ENCODE peak calls at places on chromosomes 7 and 10, in five cellular contexts. M is HCT116, Y is HepG2, K is GM12878, X is K562. Z is an unnamed sample.

GRCh38 chr7:17302575-17303142 is 4.2 kb downstream of the AHR start:
- DNase-seq in M (no peak), X (no peak), Y (no peak), K (peak), Z (no peak)

GRCh38 chr10:54800677-54801480 is at the start of gene PCDH15:
- DNase-seq in Y (peak), X (no peak), K (peak), M (no peak), Z (peak)

GRCh38 chr10:61301560-61301959 is 151.6 kb downstream of the TMEM26 start:
- DNase-seq in M (no peak), Y (no peak), X (no peak), K (no peak), Z (no peak)

GRCh38 chr7:44990520-44991023 is 9.4 kb upstream of the CCM2 start:
- DNase-seq in K (no peak), Y (no peak), M (no peak), X (no peak), Z (no peak)

GRCh38 chr10:125363776-125364175 is 203.4 kb upstream of the CTBP2 start:
- DNase-seq in M (no peak), Y (no peak), X (no peak), K (no peak), Z (no peak)

GRCh38 chr7:137834552-137834951 is 12.2 kb downstream of the DGKI start:
- DNase-seq in Y (no peak), M (no peak), X (no peak), K (no peak), Z (no peak)

GRCh38 chr7:81402227-81402626 is 367.6 kb downstream of the HGF start:
- DNase-seq in X (no peak), M (no peak), Y (no peak), K (no peak), Z (no peak)

GRCh38 chr7:79055722-79056415 is 397.6 kb downstream of the MAGI2 start:
- DNase-seq in Y (peak), X (no peak), K (no peak), M (peak), Z (no peak)

GRCh38 chr10:28761084-28761875 is 84.0 kb downstream of the BAMBI start:
- DNase-seq in K (no peak), Y (no peak), X (no peak), M (no peak), Z (no peak)

GRCh38 chr7:73345538-73345937 is 17.6 kb downstream of the FKBP6 start:
- DNase-seq in K (no peak), X (no peak), Y (peak), M (no peak), Z (no peak)

GRCh38 chr7:1176891-1177373 is 16.9 kb upstream of the ZFAND2A start:
- DNase-seq in M (peak), Y (peak), X (peak), K (peak), Z (no peak)

GRCh38 chr10:14875941-14876340 is 2.7 kb upstream of the SUV39H2 start:
- DNase-seq in K (no peak), Y (no peak), X (no peak), M (no peak), Z (no peak)

GRCh38 chr7:74542558-74543117 is 88.9 kb downstream of the GTF2IRD1 start:
- DNase-seq in Y (no peak), M (no peak), K (no peak), X (no peak), Z (no peak)

GRCh38 chr10:124697837-124698559 is 46.2 kb downstream of the FAM53B start:
- DNase-seq in Y (no peak), X (no peak), K (no peak), M (no peak), Z (no peak)

GRCh38 chr7:142872106-142872675 is 13.4 kb downstream of the TRPV6 start:
- DNase-seq in X (no peak), M (no peak), K (no peak), Y (no peak), Z (no peak)

GRCh38 chr7:155337946-155338631 is 40.4 kb downstream of the INSIG1 start:
- DNase-seq in K (no peak), M (no peak), X (no peak), Y (no peak), Z (no peak)

GRCh38 chr7:129052441-129052840 is 2.5 kb downstream of the TNPO3 start:
- DNase-seq in X (no peak), K (no peak), Y (no peak), M (no peak), Z (no peak)

GRCh38 chr7:129053938-129054437 is 923 bp downstream of the TNPO3 start:
- DNase-seq in X (no peak), Y (no peak), K (no peak), M (no peak), Z (no peak)

GRCh38 chr7:129054438-129055293 is at the start of gene TNPO3:
- DNase-seq in M (peak), K (peak), X (peak), Y (peak), Z (peak)

GRCh38 chr7:129055861-129056464 is 1.1 kb upstream of the TNPO3 start:
- DNase-seq in X (peak), Y (no peak), M (no peak), K (no peak), Z (no peak)

DNA sequence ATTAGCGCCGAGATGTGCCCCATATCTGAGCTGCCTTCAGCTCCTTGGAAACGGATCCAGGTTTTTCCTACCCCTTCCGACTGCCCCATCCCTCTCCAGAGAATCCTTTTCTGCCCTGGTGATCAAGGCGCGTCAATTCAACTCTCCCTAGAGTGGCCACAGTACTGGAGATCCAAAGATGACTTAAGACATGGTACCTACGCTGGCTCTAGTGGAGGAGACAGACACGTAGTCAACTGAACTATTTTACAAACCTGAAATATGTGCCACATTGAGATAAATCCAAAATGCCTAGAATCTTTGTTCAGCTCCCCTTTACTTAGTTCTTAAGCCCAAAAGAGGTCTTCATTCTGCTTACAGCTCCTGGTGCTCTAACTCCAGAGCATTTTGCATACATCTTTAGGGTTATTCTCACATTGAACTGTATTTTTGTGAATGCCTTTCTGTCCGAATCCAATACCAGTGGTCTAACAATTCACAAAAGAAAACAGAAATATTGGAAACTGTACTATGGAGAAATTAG is 444 bp upstream of the TNPO3 start:
- DNase-seq in M (no peak), X (no peak), K (no peak), Y (no peak), Z (no peak)
- TF ChIP-seq CEBPB in M (no peak), X (no peak), K (no peak), Y (no peak), Z (no peak)

GRCh38 chr10:101294109-101294508 is 59.9 kb upstream of the BTRC start:
- DNase-seq in M (no peak), X (no peak), Y (no peak), K (no peak), Z (no peak)

GRCh38 chr10:101293007-101293723 is 60.8 kb upstream of the BTRC start:
- DNase-seq in Y (no peak), K (no peak), X (no peak), M (no peak), Z (no peak)

GRCh38 chr10:101292194-101293006 is 61.6 kb upstream of the BTRC start:
- DNase-seq in K (no peak), X (no peak), M (no peak), Y (no peak), Z (peak)

GRCh38 chr10:101297901-101298451 is 56.0 kb upstream of the BTRC start:
- DNase-seq in Y (no peak), M (peak), X (peak), K (no peak), Z (peak)

GRCh38 chr10:101295266-101295665 is 58.7 kb upstream of the BTRC start:
- DNase-seq in Y (no peak), X (no peak), M (no peak), K (no peak), Z (no peak)
- TF ChIP-seq YY1 in Y (no peak), X (no peak), M (no peak), K (no peak), Z (no peak)

GRCh38 chr10:62681211-62681940 is 123.1 kb upstream of the ADO start:
- DNase-seq in X (no peak), K (peak), M (no peak), Y (peak), Z (peak)
- TF ChIP-seq CEBPB in X (no peak), K (peak), M (no peak), Y (peak), Z (no peak)

DNA sequence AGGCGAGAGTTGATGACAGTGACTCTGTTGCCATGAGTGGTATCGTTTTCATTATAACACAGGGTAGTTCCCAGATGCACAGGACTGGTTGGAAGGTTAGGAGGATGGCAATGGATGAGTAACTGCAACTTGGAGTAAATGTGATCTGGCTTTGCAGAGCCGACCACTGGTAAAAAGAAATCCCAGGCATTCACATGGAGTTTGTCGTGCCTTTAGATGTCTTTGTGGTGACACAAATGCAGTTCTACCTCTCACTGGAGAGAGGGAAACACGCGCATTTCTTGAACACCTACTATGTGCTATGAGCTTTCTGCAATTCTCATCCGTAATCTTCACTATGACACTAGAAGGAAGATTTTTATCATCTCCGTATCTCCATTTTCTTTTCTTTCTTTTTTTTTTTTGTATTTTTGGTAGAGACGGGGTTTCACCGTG is 1.7 kb upstream of the MNX1 start:
- DNase-seq in K (no peak), Y (no peak), X (no peak), M (no peak), Z (no peak)
- TF ChIP-seq YY1 in K (no peak), Y (no peak), X (no peak), M (no peak), Z (no peak)

DNA sequence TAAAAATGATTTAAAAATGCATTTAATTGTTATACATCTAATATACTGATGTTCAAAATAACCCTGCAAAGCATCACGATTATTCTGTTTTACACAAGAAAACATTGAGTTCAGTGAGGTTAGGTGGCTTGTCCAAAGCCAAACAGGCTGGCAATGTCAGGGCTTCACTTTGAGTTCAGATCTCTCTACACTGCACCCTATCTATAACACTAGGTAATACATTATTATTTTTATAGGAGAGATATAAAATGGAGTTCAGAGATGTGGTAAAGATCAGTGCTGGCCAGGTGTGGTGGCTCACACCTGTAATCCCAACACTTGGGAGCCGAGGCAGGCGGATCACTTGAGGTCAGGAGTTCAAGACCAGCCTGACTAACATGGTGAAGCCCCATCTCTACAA is 165.9 kb upstream of the MYO3A start:
- DNase-seq in Y (no peak), K (no peak), M (no peak), X (no peak), Z (no peak)
- TF ChIP-seq CEBPB in Y (no peak), K (no peak), M (no peak), X (no peak), Z (no peak)

DNA sequence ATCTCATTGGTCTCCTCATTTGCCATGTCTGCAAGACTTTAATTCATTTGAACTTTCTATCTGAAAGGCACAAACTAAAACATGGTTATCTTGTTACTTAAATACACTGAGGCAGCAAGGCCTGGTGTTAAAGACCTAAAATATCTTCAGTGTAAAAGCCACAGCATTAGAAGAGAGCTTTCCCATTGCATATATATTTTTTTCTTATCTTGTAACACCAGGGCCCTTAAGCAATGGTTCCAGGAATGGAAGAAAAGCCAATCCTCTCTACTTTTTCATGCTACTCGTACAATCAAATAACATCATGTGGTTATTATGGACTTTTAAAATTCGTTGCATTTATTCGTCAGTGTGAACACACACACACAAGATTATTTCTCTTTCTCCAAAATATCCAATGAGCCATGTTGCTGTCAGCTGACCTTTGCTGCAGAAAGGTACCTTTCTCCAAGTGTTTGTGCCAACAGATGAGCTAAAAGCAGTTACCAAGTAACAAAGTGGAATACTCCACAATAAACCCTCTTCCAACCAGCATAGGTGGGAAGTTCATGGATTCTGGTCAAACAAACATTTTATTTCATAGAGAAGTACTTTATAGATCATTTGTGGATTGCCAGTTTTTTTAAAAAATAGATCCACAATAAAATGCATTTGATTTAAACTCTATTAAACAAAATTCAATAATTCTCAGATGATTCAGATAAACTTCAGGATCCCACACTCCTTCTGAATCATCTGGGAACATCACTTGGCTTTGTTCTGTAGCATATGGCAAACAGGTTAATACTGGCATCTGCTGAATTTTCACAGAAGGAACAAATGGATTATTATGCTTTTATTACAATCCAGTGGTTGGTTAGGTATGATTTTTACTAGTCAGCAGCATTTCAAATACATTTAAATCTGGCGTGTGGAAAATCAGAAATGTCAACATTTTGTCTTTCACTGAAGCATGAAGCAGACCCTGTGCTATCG is 63.3 kb upstream of the AGBL3 start:
- DNase-seq in M (no peak), X (peak), K (no peak), Y (no peak), Z (no peak)
- TF ChIP-seq YY1 in M (no peak), X (no peak), K (no peak), Y (no peak), Z (no peak)

DNA sequence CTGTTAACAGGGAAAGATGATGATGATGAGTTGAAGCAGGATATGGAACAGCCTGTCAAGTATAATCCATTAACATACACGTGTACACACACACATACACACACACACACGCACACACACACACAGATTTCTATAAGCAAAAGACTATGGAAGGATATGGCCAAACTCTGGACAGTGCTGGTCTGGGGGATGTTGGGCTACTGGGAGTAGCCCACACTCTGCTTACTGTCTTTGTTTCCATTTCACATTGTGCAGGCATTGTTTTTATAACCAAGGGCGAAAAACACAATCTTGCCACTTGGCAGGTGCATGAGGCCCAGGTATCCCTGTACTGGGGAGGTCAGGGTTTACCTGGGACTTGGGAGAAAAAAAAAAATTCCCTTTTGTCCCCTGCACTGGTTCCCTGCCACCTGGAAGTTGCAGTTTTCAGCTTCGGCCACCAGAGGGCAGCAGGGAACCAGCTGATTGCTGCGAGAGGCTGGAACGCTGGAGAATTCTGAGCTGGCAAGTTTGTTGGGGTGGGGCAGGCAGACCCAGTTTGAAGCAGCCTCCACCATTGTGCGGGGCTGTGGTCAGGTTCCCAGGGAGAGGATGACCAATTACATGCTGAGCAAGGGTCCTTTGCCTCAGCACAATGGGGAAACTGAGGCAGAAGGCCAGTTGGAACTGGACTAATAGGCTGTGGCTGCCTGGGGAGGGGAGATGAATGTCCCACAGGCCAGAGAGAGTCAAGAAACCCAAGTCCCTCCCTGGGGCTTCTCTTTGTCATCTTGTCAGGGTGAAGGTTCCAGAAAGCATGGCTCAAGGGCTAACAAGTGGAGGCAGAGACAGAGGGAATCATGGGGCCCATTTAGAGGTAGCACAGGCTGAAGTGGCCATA is 27.3 kb downstream of the PPIF start:
- DNase-seq in X (peak), M (peak), K (no peak), Y (peak), Z (peak)
- TF ChIP-seq CEBPB in X (no peak), M (no peak), K (no peak), Y (no peak), Z (no peak)

DNA sequence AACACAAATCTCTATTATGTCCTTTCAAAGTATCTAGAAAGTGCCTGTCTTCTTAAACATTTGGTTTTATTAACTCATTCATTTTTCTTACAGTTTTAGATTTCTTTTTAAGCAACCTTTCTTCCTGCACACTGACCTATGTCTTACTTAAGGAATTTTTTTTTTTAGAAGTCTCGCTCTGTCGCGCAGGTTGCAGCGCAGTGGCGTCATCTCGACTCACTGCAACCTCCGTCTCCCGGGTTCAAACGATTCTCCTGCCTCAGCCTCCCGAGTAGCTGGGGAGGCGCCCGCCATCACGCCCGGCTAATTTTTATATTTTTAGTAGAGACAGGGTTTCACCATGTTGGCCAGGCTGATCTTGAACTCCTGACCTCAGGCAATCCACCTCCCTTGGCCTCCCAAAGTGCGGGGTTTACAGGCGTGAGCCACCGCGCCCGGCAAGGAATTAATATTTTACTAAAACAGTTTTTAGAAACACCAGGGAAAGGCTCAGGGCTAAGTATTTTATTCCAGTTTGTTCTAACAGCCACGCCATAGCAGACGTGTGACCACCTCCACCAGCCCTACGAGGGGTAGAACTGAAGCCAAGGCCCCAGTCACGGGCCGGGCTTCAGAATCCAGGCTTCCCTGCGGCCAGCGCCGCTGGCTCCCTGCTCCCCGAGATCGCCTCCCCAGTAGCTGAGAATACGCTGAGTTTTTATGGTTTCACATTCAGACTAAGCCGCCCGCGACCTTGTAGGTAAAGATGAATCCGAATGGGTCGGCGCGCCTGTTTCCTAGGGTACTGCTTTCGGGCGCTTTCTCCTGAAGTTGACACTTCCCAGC is 941 bp upstream of the LUC7L2 start:
- DNase-seq in Y (no peak), X (peak), K (no peak), M (peak), Z (no peak)
- TF ChIP-seq YY1 in Y (no peak), X (peak), K (peak), M (no peak), Z (no peak)

GRCh38 chr10:77943086-77943901 is 16.7 kb upstream of the DLG5 start:
- DNase-seq in K (no peak), M (peak), X (no peak), Y (peak), Z (no peak)
- TF ChIP-seq CEBPB in K (no peak), M (peak), X (no peak), Y (no peak), Z (no peak)

DNA sequence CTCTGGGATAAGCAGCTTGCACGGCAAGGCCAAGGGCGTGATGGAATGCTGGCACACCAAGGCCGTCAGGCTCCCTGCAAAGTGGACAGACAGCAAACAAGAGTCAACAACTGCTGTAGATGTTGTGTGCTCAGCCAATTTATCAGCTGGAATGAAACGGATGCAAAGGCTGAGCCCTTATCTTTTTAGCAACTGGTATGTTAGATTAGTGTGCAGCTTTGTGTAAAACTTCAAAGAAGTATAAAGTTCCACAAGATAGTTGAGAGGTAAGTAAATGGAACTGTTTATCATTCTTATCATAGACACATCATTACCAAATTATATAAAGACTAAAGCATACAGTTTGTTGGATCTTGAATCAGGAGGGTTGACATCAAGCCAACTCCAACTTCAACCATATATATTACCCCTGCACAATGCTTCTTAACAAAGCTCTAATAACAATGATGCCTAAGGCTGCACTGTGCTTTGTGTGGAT is 289.0 kb downstream of the TNS3 start:
- DNase-seq in Y (peak), X (no peak), K (no peak), M (no peak), Z (no peak)
- TF ChIP-seq YY1 in Y (no peak), X (no peak), K (no peak), M (no peak), Z (no peak)